ENCODE peak calls at places on chromosomes 7 and 10, in seven cellular contexts. P is EH; Y is T1000; A is activated T-helper 1 cell treated with anti-CD3 and anti-CD28 coated beads, Interleukin-2, amount 50 U/mL, for 16 hours; W is neural crest cell; I is EL; J is effector memory CD4-positive, alpha-beta T cell. S is an unnamed sample.

GRCh38 chr7:140121321-140121720 is 55.5 kb downstream of the KDM7A start:
- DNase-seq in P (no peak), Y (no peak), A (no peak), W (no peak), I (no peak), J (no peak), S (no peak)

GRCh38 chr10:43250625-43250924 is 16.3 kb downstream of the RASGEF1A start:
- DNase-seq in P (no peak), Y (no peak), A (no peak), W (no peak), I (no peak), J (no peak), S (no peak)

GRCh38 chr7:1086588-1087461 is 1.1 kb upstream of the GPER1 start:
- DNase-seq in P (peak; percentile 62), Y (peak; percentile 57), A (peak; percentile 61), W (peak; percentile 74), I (peak; percentile 68), J (peak; percentile 40), S (no peak)

GRCh38 chr10:13340626-13341370 is 7.3 kb downstream of the SEPHS1 start:
- DNase-seq in P (no peak), Y (no peak), A (no peak), W (no peak), I (no peak), J (peak; percentile 6), S (no peak)

GRCh38 chr10:43846187-43846680 is 197.6 kb upstream of the ZNF32 start:
- DNase-seq in P (peak; percentile 80), Y (no peak), A (no peak), W (no peak), I (peak; percentile 83), J (no peak), S (no peak)

GRCh38 chr10:8146650-8147049 is 92.2 kb downstream of the GATA3 start:
- DNase-seq in P (no peak), Y (no peak), A (no peak), W (no peak), I (peak; percentile 12), J (no peak), S (no peak)

GRCh38 chr7:149027560-149028345 is 552 bp downstream of the PDIA4 start:
- DNase-seq in P (peak; percentile 39), Y (no peak), A (no peak), W (no peak), I (peak; percentile 16), J (no peak), S (no peak)

GRCh38 chr10:127145173-127145572 is 51.2 kb downstream of the INSYN2A start:
- DNase-seq in P (peak; percentile 82), Y (peak; percentile 48), A (no peak), W (no peak), I (peak; percentile 76), J (no peak), S (no peak)

GRCh38 chr10:69496352-69497234 is 45.3 kb downstream of the TSPAN15 start:
- DNase-seq in P (no peak), Y (no peak), A (no peak), W (no peak), I (no peak), J (no peak), S (no peak)

GRCh38 chr10:115059301-115059898 is 33.8 kb upstream of the ATRNL1 start:
- DNase-seq in P (no peak), Y (no peak), A (no peak), W (no peak), I (no peak), J (no peak), S (no peak)

GRCh38 chr10:70599791-70600190 is 2.8 kb downstream of the PRF1 start:
- DNase-seq in P (no peak), Y (no peak), A (no peak), W (no peak), I (no peak), J (no peak), S (no peak)

GRCh38 chr7:25026156-25026555 is 46.2 kb upstream of the OSBPL3 start:
- DNase-seq in P (no peak), Y (no peak), A (no peak), W (no peak), I (no peak), J (no peak), S (no peak)

GRCh38 chr10:5094265-5095205 is at the start of gene AKR1C3:
- DNase-seq in P (peak; percentile 53), Y (no peak), A (no peak), W (no peak), I (peak; percentile 44), J (no peak), S (peak; percentile 21)

GRCh38 chr7:73451780-73452398 is 18.3 kb downstream of the FZD9 start:
- DNase-seq in P (peak; percentile 67), Y (no peak), A (no peak), W (no peak), I (peak; percentile 59), J (no peak), S (peak; percentile 16)

GRCh38 chr10:5356479-5356763 is 8.3 kb upstream of the UCN3 start:
- DNase-seq in P (peak; percentile 2), Y (no peak), A (no peak), W (no peak), I (no peak), J (no peak), S (no peak)

GRCh38 chr10:98104125-98104524 is 30.3 kb upstream of the R3HCC1L start:
- DNase-seq in P (no peak), Y (no peak), A (no peak), W (no peak), I (no peak), J (no peak), S (no peak)

GRCh38 chr7:100630066-100630465 is 11.3 kb downstream of the TFR2 start:
- DNase-seq in P (no peak), Y (no peak), A (no peak), W (no peak), I (no peak), J (no peak), S (no peak)

GRCh38 chr7:35993663-35994622 is 159.1 kb upstream of the EEPD1 start:
- DNase-seq in P (peak; percentile 51), Y (peak; percentile 46), A (no peak), W (no peak), I (peak; percentile 11), J (no peak), S (no peak)

GRCh38 chr10:36172574-36172973 is 530.5 kb upstream of the FZD8 start:
- DNase-seq in P (peak; percentile 79), Y (no peak), A (no peak), W (no peak), I (peak; percentile 46), J (no peak), S (no peak)

GRCh38 chr10:29304259-29305030 is 15.6 kb downstream of the LYZL1 start:
- DNase-seq in P (peak; percentile 76), Y (peak; percentile 46), A (no peak), W (peak; percentile 60), I (peak; percentile 75), J (no peak), S (peak; percentile 48)

GRCh38 chr10:123424537-123424936 is 241.6 kb upstream of the GPR26 start:
- DNase-seq in P (no peak), Y (no peak), A (no peak), W (no peak), I (no peak), J (no peak), S (no peak)

GRCh38 chr7:4603843-4604231 is 78.3 kb upstream of the FOXK1 start:
- DNase-seq in P (no peak), Y (no peak), A (no peak), W (no peak), I (no peak), J (no peak), S (no peak)

GRCh38 chr7:156845379-156846101 is 47.4 kb downstream of the LMBR1 start:
- DNase-seq in P (peak; percentile 4), Y (no peak), A (no peak), W (no peak), I (peak; percentile 4), J (no peak), S (no peak)

GRCh38 chr7:97002555-97003261 is 2.6 kb upstream of the DLX6 start:
- DNase-seq in P (no peak), Y (no peak), A (no peak), W (no peak), I (no peak), J (no peak), S (no peak)

S was measured in NCI-H774.